ENCODE peak calls at places on chromosome 1, in five cellular contexts. Q is HepG2, K is IMR-90, V is A549, W is ovary. T is an unnamed sample.

GRCh38 chr1:86778510-86779218 is 74.3 kb downstream of the SH3GLB1 start:
- DNase-seq in K (peak; percentile 86), Q (no peak), V (no peak), W (no peak), T (no peak)

GRCh38 chr1:238558746-238559145 is 668.0 kb upstream of the ZP4 start:
- DNase-seq in V (no peak), W (no peak), Q (no peak), K (no peak), T (no peak)

GRCh38 chr1:19344372-19344810 is 32.3 kb downstream of the SLC66A1 start:
- DNase-seq in Q (peak; percentile 30), K (peak; percentile 28), W (peak; percentile 65), V (peak; percentile 44), T (peak; percentile 70)

GRCh38 chr1:54547601-54548388 is at the start of gene ACOT11:
- DNase-seq in K (peak; percentile 66), V (no peak), Q (peak; percentile 72), W (peak; percentile 95), T (peak; percentile 77)

GRCh38 chr1:174998569-174999215 is 1.1 kb upstream of the CACYBP start:
- DNase-seq in Q (peak; percentile 72), W (peak; percentile 36), K (peak; percentile 36), V (peak; percentile 73), T (peak; percentile 40)

GRCh38 chr1:28326980-28327379 is 1.9 kb upstream of the MED18 start:
- DNase-seq in V (peak; percentile 14), Q (no peak), W (no peak), K (peak; percentile 12), T (no peak)

GRCh38 chr1:91070274-91070673 is 48.4 kb upstream of the ZNF644 start:
- DNase-seq in Q (no peak), W (no peak), V (no peak), K (no peak), T (no peak)

GRCh38 chr1:214549604-214550338 is 1.6 kb downstream of the PTPN14 start:
- DNase-seq in K (peak; percentile 62), V (peak; percentile 39), W (no peak), Q (no peak), T (no peak)

GRCh38 chr1:62407398-62408009 is 29.3 kb upstream of the USP1 start:
- DNase-seq in K (peak; percentile 55), W (no peak), V (peak; percentile 46), Q (peak; percentile 53), T (no peak)

GRCh38 chr1:183569141-183569540 is 21.1 kb downstream of the NCF2 start:
- DNase-seq in Q (peak; percentile 58), V (peak; percentile 56), W (no peak), K (peak; percentile 61), T (no peak)

GRCh38 chr1:221994939-221995338 is 253.1 kb upstream of the DUSP10 start:
- DNase-seq in Q (no peak), K (peak; percentile 97), V (no peak), W (no peak), T (no peak)

GRCh38 chr1:154337253-154337894 is 12.0 kb downstream of the ATP8B2 start:
- DNase-seq in K (no peak), Q (no peak), W (no peak), V (no peak), T (no peak)

GRCh38 chr1:3398741-3399140 is 55.7 kb upstream of the ARHGEF16 start:
- DNase-seq in K (no peak), Q (no peak), W (no peak), V (no peak), T (no peak)

GRCh38 chr1:2318294-2319278 is 72.8 kb downstream of the MORN1 start:
- DNase-seq in Q (no peak), V (no peak), W (no peak), K (no peak), T (no peak)

GRCh38 chr1:209755926-209756607 is at the start of gene TRAF3IP3:
- DNase-seq in K (no peak), Q (no peak), W (no peak), V (no peak), T (peak; percentile 52)

GRCh38 chr1:12097321-12097720 is 34.2 kb downstream of the TNFRSF8 start:
- DNase-seq in K (peak; percentile 79), Q (no peak), V (no peak), W (no peak), T (no peak)

GRCh38 chr1:36530791-36531190 is 48.1 kb upstream of the CSF3R start:
- DNase-seq in Q (no peak), V (no peak), W (no peak), K (no peak), T (no peak)

GRCh38 chr1:20404466-20404865 is 81.5 kb downstream of the CAMK2N1 start:
- DNase-seq in Q (no peak), W (no peak), K (no peak), V (no peak), T (no peak)

GRCh38 chr1:39159224-39160036 is 45.1 kb upstream of the MACF1 start:
- DNase-seq in V (peak; percentile 48), Q (peak; percentile 75), K (peak; percentile 48), W (no peak), T (peak; percentile 52)

GRCh38 chr1:7382971-7383370 is 388.1 kb upstream of the VAMP3 start:
- DNase-seq in K (no peak), V (no peak), Q (no peak), W (no peak), T (no peak)

GRCh38 chr1:226466301-226466700 is 58.4 kb upstream of the PARP1 start:
- DNase-seq in W (no peak), V (no peak), Q (no peak), K (no peak), T (no peak)

GRCh38 chr1:12275370-12275769 is 45.5 kb downstream of the VPS13D start:
- DNase-seq in Q (peak; percentile 6), V (peak; percentile 27), K (no peak), W (peak; percentile 38), T (peak; percentile 30)

GRCh38 chr1:161225178-161225533 is 704 bp upstream of the TOMM40L start:
- DNase-seq in W (no peak), Q (peak; percentile 55), K (no peak), V (no peak), T (no peak)

GRCh38 chr1:228334226-228334935 is 72.3 kb downstream of the TRIM11 start:
- DNase-seq in K (no peak), Q (no peak), V (no peak), W (peak; percentile 5), T (peak; percentile 20)

GRCh38 chr1:64569376-64569775 is 99.4 kb downstream of the CACHD1 start:
- DNase-seq in V (no peak), W (no peak), K (no peak), Q (no peak), T (no peak)

GRCh38 chr1:198780376-198780775 is 141.5 kb downstream of the PTPRC start:
- DNase-seq in W (no peak), V (no peak), Q (no peak), K (peak; percentile 26), T (no peak)

GRCh38 chr1:198774418-198774817 is 135.6 kb downstream of the PTPRC start:
- DNase-seq in Q (no peak), V (no peak), K (no peak), W (no peak), T (no peak)

GRCh38 chr1:198775606-198776005 is 136.8 kb downstream of the PTPRC start:
- DNase-seq in Q (no peak), W (no peak), K (peak; percentile 46), V (no peak), T (no peak)

GRCh38 chr1:198776602-198777029 is 137.8 kb downstream of the PTPRC start:
- DNase-seq in W (no peak), Q (no peak), K (peak; percentile 98), V (no peak), T (no peak)

GRCh38 chr1:198778049-198778448 is 139.2 kb downstream of the PTPRC start:
- DNase-seq in W (no peak), V (no peak), Q (no peak), K (peak; percentile 9), T (no peak)
- H3K27ac ChIP-seq in W (no peak overlapping the region), V (no peak overlapping the region), Q (no peak overlapping the region), K (no peak overlapping the region), T (no peak overlapping the region)

GRCh38 chr1:10308001-10308400 is 90.9 kb upstream of the PGD start:
- DNase-seq in Q (no peak), K (no peak), V (no peak), W (no peak), T (no peak)
- TF ChIP-seq POLR2A in Q (no peak), K (no peak), V (no peak), W (no peak), T (no peak)

GRCh38 chr1:201461193-201461657 is 7.8 kb downstream of the PHLDA3 start:
- DNase-seq in V (peak; percentile 93), K (peak; percentile 98), W (no peak), Q (peak; percentile 73), T (peak; percentile 61)
- H3K27ac ChIP-seq in V (peak overlapping the region; percentile 98), K (peak overlapping the region; percentile 83), W (peak overlapping the region; percentile 21), Q (no peak overlapping the region), T (peak overlapping the region; percentile 82)

GRCh38 chr1:205666372-205667166 is 13.7 kb downstream of the SLC45A3 start:
- DNase-seq in Q (no peak), W (no peak), K (no peak), V (no peak), T (peak; percentile 52)
- TF ChIP-seq POLR2A in Q (no peak), W (no peak), K (no peak), V (no peak), T (no peak)

DNA sequence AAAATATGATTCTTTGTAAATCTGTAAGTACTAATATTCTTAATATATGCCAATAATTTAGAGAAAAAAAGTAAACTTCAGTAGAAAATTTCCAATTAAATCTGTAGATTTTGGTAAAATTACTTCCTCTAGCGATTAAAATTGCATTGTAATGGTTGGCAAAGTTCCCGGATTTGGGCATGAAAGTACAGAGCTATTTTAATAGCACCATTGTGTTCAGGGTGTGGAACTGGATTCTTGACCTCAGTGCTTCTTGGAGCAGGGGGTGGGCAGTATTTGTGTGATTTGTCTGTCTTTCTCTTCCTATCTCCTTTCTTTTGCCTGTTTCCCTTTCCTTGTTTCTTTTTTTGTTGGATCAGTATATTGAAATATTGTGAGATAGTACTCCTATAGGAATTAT is 72.1 kb downstream of the DNM3 start:
- DNase-seq in K (no peak), W (no peak), Q (peak; percentile 5), V (peak; percentile 87), T (no peak)
- H3K27ac ChIP-seq in K (no peak overlapping the region), W (no peak overlapping the region), Q (no peak overlapping the region), V (peak overlapping the region; percentile 81), T (no peak overlapping the region)